ENCODE peak calls at places on chromosomes 13 and 19, in four cellular contexts. N is endothelial cell of umbilical vein, E is PC-3, K is neuronal stem cell. S is an unnamed sample.

GRCh38 chr19:41584931-41585330 is 9.0 kb downstream of the CEACAM21 start:
- DNase-seq in K (no peak), N (no peak), E (no peak), S (no peak)

GRCh38 chr13:90943961-90944360 is 403.5 kb upstream of the MIR17HG start:
- DNase-seq in E (no peak), K (no peak), N (no peak), S (no peak)

GRCh38 chr13:53198017-53198416 is 169.4 kb downstream of the OLFM4 start:
- DNase-seq in N (no peak), E (no peak), K (no peak), S (no peak)

GRCh38 chr13:109680930-109681329 is 105.5 kb downstream of the IRS2 start:
- DNase-seq in N (no peak), K (no peak), E (no peak), S (no peak)

GRCh38 chr19:58367698-58368454 is 5.3 kb upstream of the ZNF497 start:
- DNase-seq in N (no peak), E (no peak), K (no peak), S (no peak)

GRCh38 chr13:95784161-95784880 is 107.4 kb downstream of the DNAJC3 start:
- DNase-seq in E (peak), K (no peak), N (peak), S (peak)

GRCh38 chr19:10776900-10777650 is 58.9 kb downstream of the TMED1 start:
- DNase-seq in N (no peak), K (no peak), E (no peak), S (no peak)

GRCh38 chr13:65063753-65064152 is 2166.4 kb downstream of the PCDH9 start:
- DNase-seq in N (peak), E (peak), K (no peak), S (peak)

GRCh38 chr19:35592226-35592625 is 6.3 kb downstream of the PMIS2 start:
- DNase-seq in N (peak), K (peak), E (peak), S (peak)

GRCh38 chr19:40800997-40801377 is 2.0 kb downstream of the EGLN2 start:
- DNase-seq in K (no peak), N (no peak), E (no peak), S (no peak)

GRCh38 chr13:59771272-59771671 is 392.5 kb downstream of the DIAPH3 start:
- DNase-seq in K (no peak), N (peak), E (peak), S (peak)

GRCh38 chr19:51514866-51515481 is 13.4 kb upstream of the SIGLEC12 start:
- DNase-seq in E (peak), N (peak), K (peak), S (peak)

GRCh38 chr19:8355631-8356402 is 8.1 kb upstream of the ANGPTL4 start:
- DNase-seq in E (peak), K (no peak), N (peak), S (peak)

GRCh38 chr13:52319876-52320275 is 86.1 kb downstream of the THSD1 start:
- DNase-seq in E (peak), N (no peak), K (no peak), S (peak)

GRCh38 chr19:27918818-27919217 is 1294.1 kb downstream of the UQCRFS1 start:
- DNase-seq in K (no peak), E (no peak), N (no peak), S (no peak)

GRCh38 chr13:74758188-74758587 is 624.0 kb upstream of the KLF12 start:
- DNase-seq in K (peak), E (no peak), N (no peak), S (no peak)

GRCh38 chr13:26992951-26993490 is 178.6 kb downstream of the USP12 start:
- DNase-seq in K (no peak), N (no peak), E (no peak), S (no peak)

GRCh38 chr19:33388817-33389573 is 15.5 kb downstream of the CEBPG start:
- DNase-seq in N (no peak), K (no peak), E (no peak), S (no peak)

GRCh38 chr19:56671613-56671994 is at the start of gene ZNF835:
- DNase-seq in K (peak), N (no peak), E (no peak), S (peak)

GRCh38 chr19:39167461-39168257 is 29.1 kb upstream of the NCCRP1 start:
- DNase-seq in E (peak), K (no peak), N (no peak), S (no peak)

GRCh38 chr13:44045179-44045562 is 165.5 kb downstream of the LACC1 start:
- DNase-seq in N (no peak), E (no peak), K (no peak), S (no peak)

GRCh38 chr19:50649433-50650391 is at the start of gene C19orf81:
- DNase-seq in N (no peak), K (peak), E (peak), S (peak)

GRCh38 chr19:17058236-17058635 is 17.0 kb downstream of the HAUS8 start:
- DNase-seq in E (no peak), N (no peak), K (no peak), S (peak)

GRCh38 chr13:20190481-20191310 is 2.0 kb downstream of the GJB2 start:
- DNase-seq in E (peak), N (no peak), K (no peak), S (peak)

GRCh38 chr19:34639491-34640085 is 37.4 kb downstream of the SCGB2B2 start:
- DNase-seq in E (peak), N (peak), K (peak), S (peak)

GRCh38 chr13:106916329-106916728 is 348.4 kb upstream of the ARGLU1 start:
- DNase-seq in K (no peak), E (no peak), N (no peak), S (no peak)

GRCh38 chr19:55283548-55284393 is at the start of gene BRSK1:
- DNase-seq in K (peak), E (peak), N (no peak), S (peak)

GRCh38 chr19:3350014-3350663 is 16.2 kb upstream of the NFIC start:
- DNase-seq in E (peak), K (no peak), N (peak), S (peak)

GRCh38 chr19:10797541-10798256 is 38.3 kb downstream of the TMED1 start:
- DNase-seq in N (peak), E (no peak), K (no peak), S (no peak)

GRCh38 chr13:111328803-111329410 is 8.5 kb downstream of the TEX29 start:
- DNase-seq in E (no peak), N (no peak), K (no peak), S (no peak)

GRCh38 chr19:31262673-31263308 is 86.4 kb downstream of the TSHZ3 start:
- DNase-seq in E (no peak), N (no peak), K (no peak), S (no peak)

GRCh38 chr13:113724780-113725315 is 34.2 kb upstream of the TMEM255B start:
- DNase-seq in K (peak), N (peak), E (peak), S (peak)

GRCh38 chr13:113723400-113724015 is 35.5 kb upstream of the TMEM255B start:
- DNase-seq in K (no peak), E (no peak), N (no peak), S (no peak)

GRCh38 chr13:113726961-113727411 is 32.0 kb upstream of the TMEM255B start:
- DNase-seq in K (no peak), E (peak), N (no peak), S (peak)

GRCh38 chr13:113724016-113724758 is 34.8 kb upstream of the TMEM255B start:
- DNase-seq in K (no peak), N (no peak), E (no peak), S (no peak)

GRCh38 chr13:113722921-113723320 is 36.1 kb upstream of the TMEM255B start:
- DNase-seq in E (no peak), N (no peak), K (no peak), S (no peak)
- H3K4me2 ChIP-seq in E (no peak), N (no peak), K (no peak), S (no peak)

GRCh38 chr13:24035411-24035810 is 125.1 kb upstream of the SPATA13 start:
- DNase-seq in K (no peak), E (peak), N (no peak), S (peak)

GRCh38 chr13:24033527-24034302 is 126.8 kb upstream of the SPATA13 start:
- DNase-seq in E (no peak), K (no peak), N (no peak), S (peak)

GRCh38 chr13:24036115-24036514 is 124.4 kb upstream of the SPATA13 start:
- DNase-seq in E (no peak), K (no peak), N (no peak), S (peak)

GRCh38 chr13:24032674-24033073 is 127.8 kb upstream of the SPATA13 start:
- DNase-seq in N (no peak), E (peak), K (no peak), S (peak)

DNA sequence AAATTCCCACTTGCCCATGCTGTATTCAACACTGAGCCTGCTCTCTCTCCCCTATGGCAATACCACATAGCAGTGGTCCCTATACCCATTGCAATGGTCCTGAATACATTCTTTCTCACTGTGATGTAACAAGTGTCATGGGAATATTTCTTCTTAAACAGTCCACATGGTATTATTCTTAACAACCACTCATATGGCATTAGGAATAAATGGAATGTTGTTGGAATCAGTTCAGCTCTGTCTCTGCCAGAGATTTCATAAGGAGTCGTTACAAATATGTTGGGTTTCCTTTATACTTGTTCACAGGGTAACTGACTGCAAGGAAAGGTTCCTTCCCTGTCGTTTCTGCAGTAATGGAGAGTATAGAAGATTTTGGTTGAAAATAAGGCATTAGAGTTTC is 128.3 kb upstream of the SPATA13 start:
- DNase-seq in E (no peak), K (no peak), N (no peak), S (peak)
- H3K4me2 ChIP-seq in E (peak), K (no peak), N (no peak), S (peak)

DNA sequence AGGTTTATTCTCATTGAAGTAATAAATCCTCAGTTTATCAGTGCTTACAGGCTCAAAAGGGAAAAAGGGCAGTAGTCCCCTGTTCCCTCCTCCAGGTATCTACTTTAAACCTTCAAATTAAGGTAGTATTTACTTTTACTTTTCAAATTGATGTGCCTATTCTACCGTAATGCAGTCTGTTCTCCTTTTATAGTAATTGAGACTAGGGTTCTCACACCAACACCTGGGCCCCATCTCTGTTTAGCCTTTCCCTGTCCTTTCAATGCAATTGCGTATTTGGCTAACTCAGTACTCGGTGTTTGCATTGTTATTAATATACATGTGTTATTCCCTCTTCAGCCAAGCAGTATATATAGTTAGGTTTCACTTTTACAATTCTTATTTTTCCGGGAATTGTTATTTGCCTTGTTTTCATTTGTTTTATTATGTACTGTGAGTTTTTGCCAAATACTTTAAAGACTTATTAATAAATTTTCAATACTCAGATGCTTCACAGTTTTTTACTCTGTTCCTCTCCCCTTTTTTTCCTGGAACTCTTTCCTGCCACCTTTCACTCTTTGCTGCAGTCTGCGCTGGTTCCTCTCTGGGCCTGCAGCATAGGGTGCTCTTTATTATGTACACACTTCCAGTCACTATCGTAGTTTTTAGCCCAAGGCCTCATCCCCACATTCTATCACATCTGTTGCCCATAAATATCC is 30.3 kb downstream of the USPL1 start:
- DNase-seq in E (no peak), K (no peak), N (no peak), S (no peak)
- H3K4me2 ChIP-seq in E (no peak), K (no peak), N (no peak), S (no peak)

GRCh38 chr13:100130930-100131511 is 42.1 kb downstream of the PCCA start:
- DNase-seq in E (no peak), N (no peak), K (no peak), S (peak)
- H3K4me2 ChIP-seq in E (no peak), N (no peak), K (no peak), S (no peak)

GRCh38 chr13:28750187-28751045 is 31.6 kb upstream of the SLC46A3 start:
- DNase-seq in N (peak), K (no peak), E (peak), S (peak)
- H3K4me2 ChIP-seq in N (no peak), K (no peak), E (peak), S (no peak)

GRCh38 chr19:19147344-19147743 is 9.1 kb upstream of the TMEM161A start:
- DNase-seq in E (no peak), K (no peak), N (no peak), S (no peak)

GRCh38 chr19:19151418-19151817 is 13.1 kb upstream of the TMEM161A start:
- DNase-seq in K (no peak), N (no peak), E (no peak), S (no peak)

GRCh38 chr19:19146865-19147264 is 8.6 kb upstream of the TMEM161A start:
- DNase-seq in E (no peak), N (no peak), K (no peak), S (no peak)

GRCh38 chr19:19146000-19146608 is 7.8 kb upstream of the TMEM161A start:
- DNase-seq in K (peak), N (peak), E (peak), S (peak)

GRCh38 chr19:19149402-19149801 is 11.1 kb upstream of the TMEM161A start:
- DNase-seq in N (no peak), E (no peak), K (no peak), S (no peak)
- H3K4me2 ChIP-seq in N (no peak), E (no peak), K (no peak), S (no peak)